ENCODE peak calls at places on chromosomes 12 and 14, in ten cellular contexts. O is ascending aorta; C is upper lobe of right lung; U is naive thymus-derived CD4-positive, alpha-beta T cell; Q is aorta; G is colonic mucosa; Z is left lung; E is right atrium auricular region; A is mesendoderm; X is IMR-90. W is an unnamed sample.
A peak's percentile ranks its signal among the peaks of the same experiment; 100 is the strongest.

GRCh38 chr12:118429703-118430383 is 53.5 kb downstream of the SUDS3 start:
- DNase-seq in O (no peak), C (peak; percentile 69), U (no peak), Q (no peak), G (peak; percentile 26), Z (no peak), E (no peak), A (no peak), X (no peak), W (no peak)

GRCh38 chr12:48925218-48925871 is at the start of gene FKBP11:
- DNase-seq in O (peak; percentile 78), C (peak; percentile 86), U (peak; percentile 61), Q (peak; percentile 76), G (peak; percentile 77), Z (peak; percentile 91), E (peak; percentile 65), A (peak; percentile 80), X (peak; percentile 26), W (peak; percentile 72)

GRCh38 chr12:53378705-53379388 is 1.1 kb upstream of the SP1 start:
- DNase-seq in O (no peak), C (no peak), U (no peak), Q (peak; percentile 8), G (no peak), Z (no peak), E (no peak), A (peak; percentile 41), X (no peak), W (no peak)

GRCh38 chr12:110371408-110372055 is 32.0 kb downstream of the ANAPC7 start:
- DNase-seq in O (peak; percentile 78), C (peak; percentile 92), U (no peak), Q (peak; percentile 76), G (no peak), Z (peak; percentile 88), E (no peak), A (no peak), X (no peak), W (no peak)

GRCh38 chr12:3071107-3071506 is 6.1 kb upstream of the TSPAN9 start:
- DNase-seq in O (no peak), C (no peak), U (no peak), Q (no peak), G (no peak), Z (no peak), E (no peak), A (no peak), X (no peak), W (no peak)

GRCh38 chr14:93729993-93730392 is 58.3 kb downstream of the PRIMA1 start:
- DNase-seq in O (no peak), C (no peak), U (no peak), Q (peak; percentile 18), G (no peak), Z (no peak), E (no peak), A (no peak), X (no peak), W (no peak)

GRCh38 chr12:96044017-96044985 is 8.9 kb upstream of the LTA4H start:
- DNase-seq in O (no peak), C (no peak), U (no peak), Q (no peak), G (no peak), Z (peak; percentile 75), E (no peak), A (no peak), X (peak; percentile 84), W (no peak)

GRCh38 chr14:93655078-93655750 is 133.1 kb downstream of the PRIMA1 start:
- DNase-seq in O (no peak), C (no peak), U (no peak), Q (no peak), G (peak; percentile 29), Z (no peak), E (no peak), A (peak; percentile 82), X (peak; percentile 35), W (no peak)

GRCh38 chr14:69779088-69779487 is 12.1 kb downstream of the SRSF5 start:
- DNase-seq in O (no peak), C (no peak), U (no peak), Q (no peak), G (no peak), Z (no peak), E (no peak), A (no peak), X (no peak), W (no peak)

GRCh38 chr14:68261092-68261842 is 441.7 kb downstream of the RAD51B start:
- DNase-seq in O (no peak), C (no peak), U (no peak), Q (no peak), G (no peak), Z (no peak), E (no peak), A (peak; percentile 71), X (no peak), W (no peak)

GRCh38 chr12:1630827-1631591 is 2.0 kb downstream of the WNT5B start:
- DNase-seq in O (no peak), C (no peak), U (no peak), Q (no peak), G (no peak), Z (no peak), E (no peak), A (peak; percentile 80), X (peak; percentile 77), W (no peak)

GRCh38 chr12:90428881-90429280 is 526.1 kb downstream of the CCER1 start:
- DNase-seq in O (no peak), C (no peak), U (no peak), Q (no peak), G (no peak), Z (no peak), E (no peak), A (peak; percentile 8), X (no peak), W (no peak)

GRCh38 chr14:30882431-30882830 is 8.1 kb downstream of the COCH start:
- DNase-seq in O (no peak), C (no peak), U (no peak), Q (no peak), G (no peak), Z (no peak), E (no peak), A (no peak), X (no peak), W (no peak)

DNA sequence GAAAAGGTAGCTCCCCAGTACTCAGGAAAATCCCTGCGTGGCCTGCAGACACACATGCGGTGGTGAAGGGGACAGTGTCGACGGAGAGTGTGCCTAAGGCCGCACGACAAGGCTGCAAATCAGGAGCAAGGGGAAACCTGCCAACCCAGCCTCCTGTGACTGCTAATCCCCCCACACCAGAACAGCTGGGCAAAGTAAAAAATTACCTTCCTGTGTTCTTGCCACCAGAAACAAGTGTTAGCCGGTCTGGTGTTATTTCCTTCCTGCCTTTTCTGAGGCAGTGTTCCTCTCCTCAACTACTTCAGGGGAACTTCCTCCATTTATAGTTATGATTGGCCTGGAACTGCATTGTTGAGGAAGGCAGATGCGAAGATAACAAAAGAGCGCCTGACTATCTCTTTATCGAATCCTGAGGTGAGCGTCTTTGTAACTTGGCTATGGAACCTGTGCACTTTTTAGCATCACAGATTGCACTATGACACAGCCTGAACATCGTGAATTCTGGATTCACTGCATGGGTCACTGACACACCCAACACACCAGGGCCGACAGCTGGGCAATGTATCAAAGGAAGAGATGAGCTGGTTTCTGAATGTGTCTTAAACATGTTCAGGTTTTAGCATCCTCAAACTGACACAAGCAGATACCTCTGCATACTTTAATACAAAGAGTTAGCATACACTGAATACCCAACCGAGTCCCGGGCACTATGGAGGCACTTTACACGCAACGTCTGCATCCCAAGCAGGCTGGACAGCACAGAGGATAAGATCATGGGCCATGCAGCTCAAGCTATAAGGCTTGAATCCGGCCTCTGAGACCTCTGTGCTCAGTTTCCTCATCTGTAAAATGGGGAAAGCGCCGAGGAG is 28.9 kb downstream of the SLC15A4 start:
- DNase-seq in O (no peak), C (no peak), U (no peak), Q (no peak), G (no peak), Z (no peak), E (no peak), A (no peak), X (no peak), W (no peak)
- H3K27ac ChIP-seq in O (no peak overlapping the region), C (no peak overlapping the region), U (no peak overlapping the region), Q (no peak overlapping the region), G (no peak overlapping the region), Z (no peak overlapping the region), E (no peak overlapping the region), A (no peak overlapping the region), X (no peak overlapping the region), W (no peak overlapping the region)

DNA sequence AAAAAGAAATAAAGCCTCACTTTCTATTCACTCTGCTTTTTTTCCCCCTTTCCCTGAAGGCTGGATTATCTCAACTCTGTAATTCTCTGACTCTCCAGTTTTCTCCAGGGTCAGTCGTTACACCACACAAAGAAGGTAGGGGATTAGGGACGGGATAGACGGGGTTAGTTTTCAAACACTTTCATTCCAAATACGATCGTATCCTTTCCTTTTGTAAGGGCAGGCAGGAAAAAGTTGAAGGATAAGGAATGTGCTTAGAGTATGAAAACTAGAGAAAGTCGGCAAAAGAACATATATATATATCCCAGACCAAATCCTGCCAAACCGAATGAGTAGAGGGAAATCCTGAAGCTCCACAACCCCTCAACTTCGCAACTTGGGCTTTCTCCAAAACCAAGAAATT is 581 bp upstream of the ESYT1 start:
- DNase-seq in O (no peak), C (no peak), U (no peak), Q (no peak), G (no peak), Z (no peak), E (no peak), A (no peak), X (no peak), W (no peak)
- H3K4me1 ChIP-seq in O (peaks cover 21% of the 10 kb centered on the region), C (peaks cover 44% of the 10 kb centered on the region), U (peaks cover 53% of the 10 kb centered on the region), Q (peaks cover 5% of the 10 kb centered on the region), G (peaks cover 14% of the 10 kb centered on the region), Z (peaks cover 26% of the 10 kb centered on the region), E (peaks cover 46% of the 10 kb centered on the region), A (peaks cover 8% of the 10 kb centered on the region), X (peaks cover 6% of the 10 kb centered on the region), W (peaks cover 34% of the 10 kb centered on the region)

DNA sequence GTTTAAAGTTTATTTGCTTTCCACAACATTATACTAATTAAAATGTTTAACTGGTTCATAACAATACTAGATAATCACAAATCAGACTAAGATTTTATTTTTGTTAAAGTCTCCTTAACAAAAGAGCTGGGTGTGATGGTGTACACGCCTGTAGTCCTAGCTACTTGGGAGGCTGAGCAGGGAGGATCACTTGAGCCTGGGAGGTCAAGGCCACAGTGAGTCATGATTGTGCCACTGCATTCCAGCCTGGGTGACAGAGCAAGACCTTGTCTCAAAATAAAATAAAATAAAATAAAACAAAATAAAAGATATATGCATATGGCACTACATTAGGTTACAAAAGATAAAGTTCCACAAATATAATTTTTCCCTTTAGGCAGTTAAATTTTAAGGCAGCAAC is 5.6 kb downstream of the MIS18BP1 start:
- DNase-seq in O (no peak), C (no peak), U (no peak), Q (no peak), G (no peak), Z (no peak), E (no peak), A (no peak), X (no peak), W (no peak)
- H3K4me3 ChIP-seq in O (no peak overlapping the region), C (no peak overlapping the region), U (no peak overlapping the region), Q (no peak overlapping the region), G (no peak overlapping the region), Z (no peak overlapping the region), E (no peak overlapping the region), A (no peak overlapping the region), X (no peak overlapping the region), W (no peak overlapping the region)

DNA sequence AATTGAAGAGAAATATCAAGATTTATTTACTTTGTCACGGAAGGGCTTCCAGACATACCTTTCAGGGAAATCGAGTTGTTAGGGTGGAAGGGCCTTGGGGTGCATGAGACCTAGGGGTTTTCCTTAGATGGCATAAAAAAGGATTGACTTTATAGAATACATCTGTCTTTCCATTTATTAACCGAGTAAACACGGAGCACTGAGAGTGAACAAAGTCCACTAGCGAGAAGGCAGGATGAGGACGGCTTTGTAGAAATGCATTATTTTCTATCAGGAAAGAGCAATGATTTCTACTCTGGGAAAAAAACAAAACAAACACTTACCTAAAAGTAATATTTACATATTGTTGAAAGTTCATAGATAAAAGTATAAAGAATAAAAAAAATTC is 91.8 kb downstream of the RCOR1 start:
- DNase-seq in O (no peak), C (no peak), U (no peak), Q (no peak), G (no peak), Z (no peak), E (no peak), A (no peak), X (no peak), W (no peak)
- H3K27ac ChIP-seq in O (no peak overlapping the region), C (no peak overlapping the region), U (no peak overlapping the region), Q (no peak overlapping the region), G (peak overlapping the region; percentile 83), Z (no peak overlapping the region), E (no peak overlapping the region), A (no peak overlapping the region), X (no peak overlapping the region), W (no peak overlapping the region)

W was measured in effector memory CD4-positive, alpha-beta T cell.